ENCODE peak calls at places on chromosomes 1 and 21, in nine cellular contexts. Y is transverse colon, X is ovary, J is body of pancreas, G is stomach, P is K562, M is heart left ventricle, I is esophagus squamous epithelium, A is esophagus muscularis mucosa. E is an unnamed sample.

GRCh38 chr1:16215882-16216753 is 3.7 kb upstream of the ARHGEF19 start:
- DNase-seq in Y (peak; percentile 94), X (peak; percentile 93), J (peak; percentile 91), G (peak; percentile 88), P (peak; percentile 97), M (peak; percentile 82), I (peak; percentile 28), A (no peak), E (peak; percentile 72)

GRCh38 chr1:184387069-184387870 is 441 bp downstream of the C1orf21 start:
- DNase-seq in Y (peak; percentile 41), X (peak; percentile 65), J (peak; percentile 48), G (no peak), P (no peak), M (peak; percentile 66), I (no peak), A (no peak), E (peak; percentile 55)

GRCh38 chr1:51624851-51625250 is 8.0 kb downstream of the OSBPL9 start:
- DNase-seq in Y (no peak), X (no peak), J (no peak), G (no peak), P (no peak), M (no peak), I (no peak), A (no peak), E (no peak)

GRCh38 chr1:226662704-226663326 is 76.3 kb downstream of the ITPKB start:
- DNase-seq in Y (peak; percentile 79), X (no peak), J (peak; percentile 51), G (peak; percentile 59), P (no peak), M (peak; percentile 73), I (peak; percentile 72), A (peak; percentile 98), E (peak; percentile 73)

GRCh38 chr1:208110296-208110695 is 133.9 kb downstream of the PLXNA2 start:
- DNase-seq in Y (no peak), X (no peak), J (no peak), G (no peak), P (no peak), M (no peak), I (no peak), A (no peak), E (no peak)

GRCh38 chr1:221783437-221783836 is 41.5 kb upstream of the DUSP10 start:
- DNase-seq in Y (no peak), X (no peak), J (no peak), G (no peak), P (no peak), M (no peak), I (no peak), A (no peak), E (no peak)

GRCh38 chr1:17759114-17759513 is 4.0 kb downstream of the ACTL8 start:
- DNase-seq in Y (no peak), X (no peak), J (no peak), G (no peak), P (peak; percentile 45), M (no peak), I (no peak), A (no peak), E (no peak)

GRCh38 chr1:16175610-16176553 is 20.0 kb upstream of the EPHA2 start:
- DNase-seq in Y (peak; percentile 86), X (peak; percentile 94), J (peak; percentile 95), G (peak; percentile 94), P (peak; percentile 68), M (peak; percentile 91), I (no peak), A (no peak), E (no peak)

GRCh38 chr1:54460346-54460745 is 54.2 kb upstream of the SSBP3 start:
- DNase-seq in Y (no peak), X (peak; percentile 10), J (no peak), G (no peak), P (no peak), M (no peak), I (no peak), A (no peak), E (no peak)

GRCh38 chr1:188128761-188129160 is 1300.0 kb downstream of the PLA2G4A start:
- DNase-seq in Y (no peak), X (no peak), J (no peak), G (no peak), P (no peak), M (no peak), I (no peak), A (no peak), E (no peak)

GRCh38 chr1:87888456-87888855 is 559.8 kb downstream of the LMO4 start:
- DNase-seq in Y (no peak), X (no peak), J (no peak), G (no peak), P (no peak), M (no peak), I (no peak), A (no peak), E (no peak)

GRCh38 chr21:42112857-42113256 is 41.7 kb downstream of the UMODL1 start:
- DNase-seq in Y (no peak), X (no peak), J (no peak), G (no peak), P (no peak), M (no peak), I (no peak), A (no peak), E (no peak)

GRCh38 chr1:9086796-9087195 is 17.4 kb upstream of the SLC2A5 start:
- DNase-seq in Y (no peak), X (no peak), J (no peak), G (no peak), P (no peak), M (no peak), I (no peak), A (no peak), E (no peak)

DNA sequence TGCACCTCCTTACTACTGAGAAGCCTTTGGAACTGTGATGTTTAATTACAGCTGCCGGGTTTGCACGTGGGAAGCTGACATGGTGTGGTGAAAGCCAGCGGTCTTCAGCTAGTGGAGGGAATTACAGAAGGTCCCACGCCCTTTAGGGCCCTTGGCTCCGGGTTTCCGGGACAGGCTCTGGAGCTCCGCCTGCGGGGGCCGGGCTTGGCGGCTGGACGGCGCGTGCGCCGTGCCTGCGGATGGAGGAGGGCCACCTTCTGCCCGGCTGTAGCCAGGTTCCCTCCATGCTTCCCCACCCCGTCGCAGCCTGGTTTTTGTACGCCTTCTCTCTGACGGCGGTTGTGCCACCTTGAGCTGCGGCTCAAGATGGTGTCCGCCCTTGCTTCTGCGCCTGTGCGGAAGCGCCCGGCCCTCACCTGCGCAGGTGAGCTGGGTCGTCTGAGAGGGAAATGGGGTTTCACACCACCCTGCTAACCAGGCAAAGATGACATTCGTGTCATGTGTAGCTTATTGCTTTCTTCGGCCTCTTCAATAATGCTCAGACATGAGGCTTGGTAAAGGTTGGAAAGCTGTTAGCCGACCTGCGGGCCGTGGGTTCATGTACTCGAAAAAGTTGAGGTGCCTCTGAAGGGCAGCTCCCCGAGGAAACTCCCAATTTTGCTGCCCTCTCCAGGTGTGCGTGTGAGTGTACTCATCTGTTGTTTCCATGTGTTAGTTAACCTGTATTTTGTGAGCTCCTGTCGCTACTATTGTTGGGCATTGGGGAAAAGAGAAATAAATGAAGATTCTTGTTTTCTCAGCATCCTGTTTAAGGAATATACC is 36.6 kb upstream of the OPRD1 start:
- DNase-seq in Y (peak; percentile 86), X (peak; percentile 87), J (peak; percentile 84), G (peak; percentile 79), P (peak; percentile 24), M (peak; percentile 79), I (peak; percentile 4), A (no peak), E (peak; percentile 70)
- TF ChIP-seq POLR2A in Y (peak; percentile 69), X (no peak), J (peak; percentile 52), G (no peak), P (no peak), M (no peak), I (no peak), A (no peak), E (no peak)

GRCh38 chr1:206637605-206638004 is 2.3 kb downstream of the DYRK3 start:
- DNase-seq in Y (no peak), X (no peak), J (no peak), G (no peak), P (no peak), M (no peak), I (no peak), A (no peak), E (no peak)
- H3K4me3 ChIP-seq in Y (no peak overlapping the region), X (no peak overlapping the region), J (no peak overlapping the region), G (no peak overlapping the region), P (peak overlapping the region; percentile 87), M (no peak overlapping the region), I (no peak overlapping the region), A (no peak overlapping the region), E (no peak overlapping the region)

GRCh38 chr1:75787524-75787923 is 1.5 kb downstream of the RABGGTB start:
- DNase-seq in Y (no peak), X (no peak), J (no peak), G (no peak), P (no peak), M (no peak), I (no peak), A (no peak), E (no peak)
- TF ChIP-seq POLR2A in Y (no peak), X (no peak), J (no peak), G (no peak), P (peak; percentile 12), M (no peak), I (no peak), A (no peak), E (no peak)

DNA sequence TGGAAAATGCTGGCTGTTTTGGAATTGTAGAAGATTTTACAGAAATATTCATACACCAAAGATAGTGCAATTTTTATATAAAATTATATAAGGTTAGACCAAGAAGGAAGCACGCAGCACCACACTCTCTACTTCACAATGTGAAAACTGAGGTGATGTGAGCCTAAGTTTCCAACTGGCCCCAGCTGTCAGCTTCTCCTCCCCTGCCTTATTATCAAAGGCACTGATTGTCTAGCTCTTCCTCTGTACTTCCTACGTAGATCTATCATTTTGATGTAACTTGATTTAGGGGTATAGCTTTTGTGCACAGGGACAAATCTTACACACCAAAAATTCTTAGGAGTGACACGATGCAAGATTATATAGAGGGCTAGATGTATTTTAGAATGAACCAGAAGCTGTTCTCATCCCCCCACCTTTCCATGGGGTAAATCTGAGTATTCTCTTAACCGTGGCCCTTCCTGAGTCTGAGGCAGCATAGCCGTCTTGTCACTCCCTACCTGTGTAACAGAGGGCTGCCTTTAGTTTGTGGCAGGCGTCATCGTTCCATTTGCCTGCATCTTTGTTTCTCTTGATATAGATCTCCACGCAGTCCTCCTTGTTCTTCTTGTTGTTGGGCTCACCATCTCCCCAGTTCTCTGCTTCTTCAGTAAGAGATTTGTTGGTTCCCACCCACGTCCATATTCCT is 3.4 kb downstream of the SELL start:
- DNase-seq in Y (no peak), X (no peak), J (no peak), G (no peak), P (no peak), M (no peak), I (no peak), A (no peak), E (no peak)
- H3K4me3 ChIP-seq in Y (no peak overlapping the region), X (no peak overlapping the region), J (no peak overlapping the region), G (peak overlapping the region; percentile 6), P (no peak overlapping the region), M (no peak overlapping the region), I (no peak overlapping the region), A (no peak overlapping the region), E (no peak overlapping the region)

GRCh38 chr1:77976433-77977076 is 2.3 kb downstream of the FUBP1 start:
- DNase-seq in Y (no peak), X (no peak), J (no peak), G (no peak), P (peak; percentile 22), M (no peak), I (no peak), A (no peak), E (no peak)
- TF ChIP-seq POLR2A in Y (no peak), X (no peak), J (no peak), G (no peak), P (no peak), M (no peak), I (no peak), A (no peak), E (no peak)